ENCODE peak calls at places on chromosome 7, in eight cellular contexts. I is kidney, C is fibroblast of the aortic adventitia, K is foreskin fibroblast, F is AG09309, P is PC-9, E is stomach, S is neural progenitor cell. D is an unnamed sample.

GRCh38 chr7:6167587-6168154 is 104.8 kb downstream of the CYTH3 start:
- DNase-seq in E (no peak), K (no peak), S (no peak), I (no peak), P (no peak), F (no peak), C (no peak), D (no peak)

GRCh38 chr7:19066109-19066508 is 51.3 kb downstream of the TWIST1 start:
- DNase-seq in I (no peak), C (peak; percentile 44), E (no peak), K (no peak), P (no peak), F (no peak), S (no peak), D (no peak)

GRCh38 chr7:158957921-158958471 is 101.6 kb downstream of the DYNC2I1 start:
- DNase-seq in S (no peak), C (no peak), F (no peak), P (peak; percentile 54), K (no peak), I (peak; percentile 88), E (peak; percentile 83), D (no peak)

GRCh38 chr7:20190588-20190987 is 26.6 kb downstream of the MACC1 start:
- DNase-seq in P (no peak), S (no peak), K (no peak), E (no peak), F (no peak), I (no peak), C (no peak), D (no peak)

GRCh38 chr7:22121702-22122474 is 176.2 kb upstream of the CDCA7L start:
- DNase-seq in C (peak; percentile 76), F (no peak), K (peak; percentile 31), P (no peak), I (no peak), S (no peak), E (no peak), D (no peak)

GRCh38 chr7:40680657-40681056 is 545.9 kb downstream of the SUGCT start:
- DNase-seq in K (peak; percentile 24), F (no peak), E (no peak), C (peak; percentile 19), S (peak; percentile 40), I (no peak), P (no peak), D (no peak)

GRCh38 chr7:67738958-67739357 is 742.3 kb downstream of the TYW1 start:
- DNase-seq in S (no peak), P (no peak), C (peak; percentile 1), K (peak; percentile 3), E (no peak), F (no peak), I (no peak), D (peak; percentile 27)

GRCh38 chr7:33905389-33906032 is at the start of gene BMPER:
- DNase-seq in P (no peak), C (no peak), I (peak; percentile 76), K (peak; percentile 66), F (no peak), E (peak; percentile 49), S (peak; percentile 89), D (no peak)

GRCh38 chr7:142804715-142805114 is 33.9 kb downstream of the PRSS2 start:
- DNase-seq in C (no peak), F (no peak), K (no peak), P (no peak), I (peak; percentile 20), E (no peak), S (no peak), D (no peak)

GRCh38 chr7:159147246-159147645 is 2.6 kb upstream of the VIPR2 start:
- DNase-seq in E (no peak), P (no peak), S (no peak), F (no peak), I (no peak), K (no peak), C (no peak), D (no peak)

GRCh38 chr7:66847879-66848810 is 72.9 kb upstream of the TMEM248 start:
- DNase-seq in I (no peak), K (peak; percentile 76), E (no peak), C (peak; percentile 69), P (peak; percentile 59), F (peak; percentile 57), S (peak; percentile 12), D (peak; percentile 16)

GRCh38 chr7:155190608-155191536 is 106.8 kb upstream of the INSIG1 start:
- DNase-seq in F (no peak), I (no peak), K (peak; percentile 68), P (no peak), C (peak; percentile 19), E (peak; percentile 72), S (peak; percentile 74), D (no peak)

GRCh38 chr7:55966851-55967250 is 2.5 kb downstream of the NIPSNAP2 start:
- DNase-seq in P (no peak), F (no peak), E (no peak), I (no peak), C (no peak), K (no peak), S (no peak), D (no peak)

GRCh38 chr7:82631998-82632397 is 188.4 kb upstream of the CACNA2D1 start:
- DNase-seq in P (no peak), F (no peak), C (peak; percentile 41), K (peak; percentile 68), S (no peak), I (no peak), E (no peak), D (no peak)

GRCh38 chr7:156156734-156157408 is 344.6 kb upstream of the SHH start:
- DNase-seq in E (peak; percentile 72), C (no peak), S (peak; percentile 76), K (no peak), F (no peak), I (peak; percentile 82), P (no peak), D (peak; percentile 8)

GRCh38 chr7:50921114-50921513 is 138.4 kb upstream of the GRB10 start:
- DNase-seq in C (no peak), E (no peak), I (no peak), K (no peak), P (peak; percentile 89), S (no peak), F (no peak), D (no peak)

GRCh38 chr7:50660830-50661175 is 95.6 kb upstream of the DDC start:
- DNase-seq in S (no peak), F (no peak), E (no peak), K (no peak), P (no peak), I (no peak), C (no peak), D (no peak)

GRCh38 chr7:42272793-42273665 is 36.0 kb upstream of the GLI3 start:
- DNase-seq in C (peak; percentile 31), S (peak; percentile 43), I (no peak), E (no peak), K (peak; percentile 62), F (peak; percentile 44), P (no peak), D (no peak)

DNA sequence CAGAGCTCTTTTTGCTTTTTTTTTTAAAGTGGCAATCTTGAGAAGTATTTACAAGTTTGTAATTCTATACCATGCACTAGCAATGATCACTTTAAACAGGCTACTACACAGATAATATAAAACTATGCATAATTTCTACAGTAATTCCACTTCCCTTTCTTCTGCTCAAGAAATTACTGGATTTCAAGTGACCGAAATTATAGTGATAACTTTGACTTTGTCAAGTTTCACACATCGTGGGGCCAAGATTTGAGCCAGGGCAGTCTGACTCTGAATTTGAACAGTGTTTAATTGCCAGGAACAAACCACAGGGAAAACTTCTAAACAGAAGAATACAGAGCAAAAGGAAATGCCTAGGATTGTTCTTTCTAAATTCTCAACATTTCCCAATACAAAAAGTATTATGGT is 288.3 kb upstream of the MKLN1 start:
- DNase-seq in S (no peak), E (no peak), I (no peak), C (peak; percentile 39), F (no peak), K (no peak), P (no peak), D (no peak)
- H3K4me3 ChIP-seq in S (no peak overlapping the region), E (no peak overlapping the region), I (no peak overlapping the region), C (no peak overlapping the region), F (no peak overlapping the region), K (no peak overlapping the region), P (no peak overlapping the region), D (no peak overlapping the region)

DNA sequence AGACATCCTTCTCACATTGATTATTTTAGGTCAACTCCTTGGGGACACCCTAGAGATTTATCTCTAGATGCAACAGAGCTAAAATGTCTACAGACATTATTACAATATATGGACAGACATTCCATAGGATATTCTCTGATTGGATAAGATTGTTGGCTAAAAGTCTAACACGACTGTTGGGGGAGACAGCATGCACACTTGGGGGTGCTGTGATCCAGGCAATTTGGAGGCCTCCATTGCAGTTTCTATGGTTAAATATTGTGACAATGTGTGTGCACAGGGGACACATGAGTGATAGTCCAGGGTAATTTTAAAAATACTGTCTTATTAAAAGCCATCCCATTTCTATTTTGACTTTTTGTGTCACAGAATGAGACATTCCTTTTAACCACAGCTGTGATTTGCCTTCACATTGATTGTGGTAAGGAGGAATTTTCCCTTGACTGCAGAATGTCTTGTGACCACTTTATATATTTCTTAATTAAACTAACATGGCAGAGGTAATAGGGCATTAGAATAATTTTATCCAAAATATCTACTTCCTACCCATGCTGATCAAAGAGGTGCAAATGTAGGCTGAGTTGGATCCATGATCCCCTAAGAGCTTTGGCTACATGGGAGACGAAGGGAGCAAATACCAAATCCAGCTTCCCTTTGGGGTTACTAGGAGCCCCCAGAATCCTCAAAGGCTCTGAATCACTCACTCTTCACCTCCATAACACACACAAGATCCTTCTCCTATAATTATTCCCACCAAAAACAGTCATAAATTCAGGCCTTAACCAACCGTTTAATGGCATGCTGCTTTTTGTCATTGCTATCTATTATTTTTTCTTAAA is 7.3 kb downstream of the TFPI2 start:
- DNase-seq in S (no peak), F (no peak), E (no peak), I (no peak), K (no peak), P (no peak), C (no peak), D (no peak)
- TF ChIP-seq CTCF in S (no peak), F (no peak), E (no peak), I (no peak), K (no peak), P (no peak), C (no peak), D (no peak)

GRCh38 chr7:32427769-32428291 is 62.4 kb downstream of the LSM5 start:
- DNase-seq in K (peak; percentile 87), C (peak; percentile 77), F (no peak), S (peak; percentile 98), I (peak; percentile 83), P (no peak), E (peak; percentile 42), D (peak; percentile 37)
- H3K4me3 ChIP-seq in K (no peak overlapping the region), C (no peak overlapping the region), F (no peak overlapping the region), S (peak overlapping the region; percentile 48), I (no peak overlapping the region), P (no peak overlapping the region), E (no peak overlapping the region), D (no peak overlapping the region)

DNA sequence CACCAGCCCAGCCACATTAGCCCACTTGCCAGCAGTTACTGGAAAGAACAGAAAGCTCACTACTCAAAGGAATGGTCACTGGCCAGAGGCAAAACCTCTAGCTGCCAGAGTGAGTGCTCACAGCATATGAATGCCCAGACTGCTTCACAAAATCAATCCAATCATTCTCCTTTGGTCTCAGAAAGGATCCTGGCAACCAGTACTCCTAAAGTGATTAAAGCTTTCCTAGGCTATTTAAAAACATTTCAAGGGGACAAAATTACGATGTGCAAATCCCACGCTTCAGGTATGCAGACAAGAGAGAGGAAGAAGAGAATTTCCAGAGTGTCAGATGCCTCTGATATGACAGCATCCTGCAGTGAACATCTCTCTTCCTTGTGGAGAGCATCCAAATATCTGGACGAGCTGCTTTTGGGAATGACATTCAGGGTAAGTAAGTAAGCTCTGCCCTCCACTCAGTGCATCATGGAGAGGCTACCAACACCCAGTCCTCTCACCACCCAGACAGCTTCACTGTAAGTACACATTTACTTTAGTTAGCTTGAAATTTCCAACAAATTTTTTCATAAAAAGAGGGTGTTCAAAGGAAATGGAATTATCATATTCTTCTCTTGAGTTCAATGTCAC is 25.1 kb downstream of the ICA1 start:
- DNase-seq in C (no peak), P (no peak), K (no peak), S (no peak), E (no peak), I (no peak), F (no peak), D (no peak)
- TF ChIP-seq CTCF in C (no peak), P (no peak), K (no peak), S (no peak), E (no peak), I (no peak), F (no peak), D (no peak)

D was measured in retinal pigment epithelial cell.